ENCODE peak calls at places on chromosomes 1 and 21, in eight cellular contexts. A is amniotic stem cell; L is activated T-cell treated with anti-CD3 and anti-CD28 coated beads, Interleukin-2, amount 50 U/mL, for 4 hours; P is stimulated activated naive CD4-positive, alpha-beta T cell; I is aorta; C is anterior cingulate cortex; R is pancreas; B is MCF 10A. J is an unnamed sample.

GRCh38 chr1:218817747-218818146 is 355.9 kb upstream of the LYPLAL1 start:
- DNase-seq in A (no peak), L (no peak), P (no peak), I (no peak), C (no peak), R (no peak), B (no peak), J (no peak)

GRCh38 chr1:57319165-57319564 is 104.7 kb downstream of the DAB1 start:
- DNase-seq in A (no peak), L (no peak), P (no peak), I (no peak), C (no peak), R (no peak), B (peak), J (peak)

GRCh38 chr1:55012661-55013060 is 13.9 kb downstream of the BSND start:
- DNase-seq in A (no peak), L (no peak), P (no peak), I (peak), C (no peak), R (no peak), B (no peak), J (peak)

GRCh38 chr1:49163041-49163440 is 386.4 kb upstream of the BEND5 start:
- DNase-seq in A (no peak), L (no peak), P (no peak), I (no peak), C (no peak), R (no peak), B (no peak), J (no peak)

GRCh38 chr21:44865561-44866280 is 7.8 kb downstream of the PTTG1IP start:
- DNase-seq in A (no peak), L (no peak), P (no peak), I (peak), C (no peak), R (no peak), B (no peak), J (no peak)

GRCh38 chr1:76511226-76511625 is 356.1 kb upstream of the ST6GALNAC5 start:
- DNase-seq in A (no peak), L (no peak), P (no peak), I (no peak), C (no peak), R (no peak), B (no peak), J (no peak)

GRCh38 chr1:65423884-65424655 is 3.6 kb downstream of the LEPR start:
- DNase-seq in A (peak), L (no peak), P (no peak), I (no peak), C (no peak), R (no peak), B (peak), J (no peak)

GRCh38 chr1:44049839-44050238 is 18.6 kb upstream of the SLC6A9 start:
- DNase-seq in A (peak), L (no peak), P (no peak), I (no peak), C (no peak), R (no peak), B (peak), J (no peak)

GRCh38 chr1:230426246-230427101 is at the start of gene PGBD5:
- DNase-seq in A (peak), L (peak), P (peak), I (peak), C (peak), R (peak), B (peak), J (peak)

GRCh38 chr1:164576311-164577271 is 17.6 kb downstream of the PBX1 start:
- DNase-seq in A (peak), L (no peak), P (no peak), I (peak), C (peak), R (no peak), B (no peak), J (no peak)

GRCh38 chr1:224425279-224425884 is 9.2 kb downstream of the WDR26 start:
- DNase-seq in A (no peak), L (no peak), P (no peak), I (no peak), C (no peak), R (no peak), B (no peak), J (no peak)

GRCh38 chr1:199071080-199071479 is 432.2 kb downstream of the PTPRC start:
- DNase-seq in A (no peak), L (no peak), P (no peak), I (no peak), C (no peak), R (no peak), B (no peak), J (no peak)

GRCh38 chr1:203666621-203667020 is 40.0 kb downstream of the ATP2B4 start:
- DNase-seq in A (no peak), L (no peak), P (no peak), I (no peak), C (no peak), R (no peak), B (no peak), J (no peak)

GRCh38 chr1:82534996-82535395 is 734.3 kb downstream of the ADGRL2 start:
- DNase-seq in A (no peak), L (no peak), P (no peak), I (no peak), C (no peak), R (no peak), B (no peak), J (no peak)